ENCODE peak calls at places on chromosomes 11 and 22, in six cellular contexts. H is GM23338, Q is RWPE1, N is endodermal cell, R is GM10248, S is heart right ventricle. X is an unnamed sample.

GRCh38 chr22:19997561-19998231 is 18.9 kb downstream of the ARVCF start:
- DNase-seq in N (no peak), H (no peak), S (no peak), Q (no peak), R (no peak), X (no peak)

GRCh38 chr22:27386186-27386585 is 415.4 kb downstream of the MN1 start:
- DNase-seq in S (no peak), Q (peak; percentile 6), R (no peak), H (no peak), N (no peak), X (no peak)

GRCh38 chr11:18671246-18671645 is 27.3 kb upstream of the TMEM86A start:
- DNase-seq in S (no peak), N (no peak), H (no peak), Q (no peak), R (no peak), X (no peak)

GRCh38 chr22:48488149-48488551 is 1339.5 kb downstream of the BRD1 start:
- DNase-seq in Q (no peak), N (no peak), R (no peak), H (no peak), S (no peak), X (no peak)

GRCh38 chr22:39405346-39406085 is 5.9 kb downstream of the TAB1 start:
- DNase-seq in R (no peak), N (no peak), S (no peak), H (no peak), Q (no peak), X (no peak)

GRCh38 chr11:67505605-67506396 is 638 bp upstream of the PITPNM1 start:
- DNase-seq in N (peak; percentile 96), H (peak; percentile 94), R (peak; percentile 81), Q (peak; percentile 94), S (peak; percentile 87), X (peak; percentile 84)

GRCh38 chr22:44493206-44493605 is 4.8 kb downstream of the RTL6 start:
- DNase-seq in Q (no peak), H (no peak), S (no peak), N (no peak), R (no peak), X (peak; percentile 26)

GRCh38 chr11:66847461-66848232 is 4.4 kb downstream of the RCE1 start:
- DNase-seq in Q (no peak), H (no peak), R (no peak), S (no peak), N (peak; percentile 45), X (no peak)

GRCh38 chr11:44300881-44301855 is 8.8 kb downstream of the ALX4 start:
- DNase-seq in H (no peak), S (no peak), N (no peak), R (no peak), Q (no peak), X (no peak)

GRCh38 chr11:72860010-72860409 is 45.8 kb downstream of the ATG16L2 start:
- DNase-seq in S (no peak), H (no peak), R (no peak), Q (no peak), N (no peak), X (no peak)

GRCh38 chr11:72851726-72852125 is 37.5 kb downstream of the ATG16L2 start:
- DNase-seq in S (no peak), N (no peak), Q (no peak), H (no peak), R (no peak), X (no peak)

GRCh38 chr11:72860592-72860991 is 46.4 kb downstream of the ATG16L2 start:
- DNase-seq in R (no peak), N (no peak), H (no peak), Q (no peak), S (no peak), X (no peak)

GRCh38 chr11:72856065-72856464 is 41.9 kb downstream of the ATG16L2 start:
- DNase-seq in N (no peak), R (no peak), Q (no peak), H (no peak), S (no peak), X (no peak)

DNA sequence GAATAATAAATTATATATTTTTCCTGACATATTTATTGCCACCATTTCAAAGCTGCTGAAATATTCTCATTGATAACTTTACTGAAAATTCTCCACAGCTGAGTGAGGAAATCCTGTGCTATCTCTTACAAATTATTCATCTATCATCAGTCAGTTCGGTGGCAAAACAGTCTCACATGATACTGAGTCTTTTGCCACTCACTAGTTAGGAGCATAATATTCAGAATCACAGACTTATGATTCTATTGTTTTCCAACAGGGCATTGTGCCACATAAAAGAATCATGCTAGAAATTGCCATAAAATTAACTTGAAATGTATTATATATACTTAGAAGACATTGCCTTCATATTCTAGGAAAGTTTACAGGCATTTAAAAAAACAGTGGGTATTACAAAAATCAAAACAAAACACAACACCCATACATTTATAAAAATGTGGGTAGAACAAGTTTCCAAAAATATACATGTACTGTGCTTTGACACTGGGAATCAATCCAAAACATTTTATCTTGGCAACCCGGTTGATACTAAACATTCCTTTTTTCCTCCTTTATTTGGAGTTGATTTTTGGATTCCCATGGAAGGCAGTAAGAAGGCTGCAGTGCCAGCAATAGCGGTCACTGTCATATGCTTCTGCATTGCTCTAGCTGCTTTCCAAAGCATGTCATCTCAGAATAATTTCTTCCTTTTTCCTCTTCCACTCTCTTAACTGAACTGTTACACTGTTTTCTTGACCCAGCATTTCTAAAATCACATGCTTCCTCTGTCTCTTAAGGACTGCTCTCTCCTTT is 42.5 kb downstream of the ATG16L2 start:
- DNase-seq in S (no peak), Q (no peak), H (no peak), R (no peak), N (no peak), X (no peak)
- TF ChIP-seq CTCF in S (peak; percentile 47), Q (no peak), H (no peak), R (no peak), N (no peak), X (no peak)

GRCh38 chr11:13705710-13706109 is 37.2 kb downstream of the FAR1 start:
- DNase-seq in S (no peak), H (peak; percentile 25), Q (no peak), N (no peak), R (no peak), X (no peak)
- TF ChIP-seq CTCF in S (no peak), H (no peak), Q (no peak), N (no peak), R (no peak), X (no peak)

DNA sequence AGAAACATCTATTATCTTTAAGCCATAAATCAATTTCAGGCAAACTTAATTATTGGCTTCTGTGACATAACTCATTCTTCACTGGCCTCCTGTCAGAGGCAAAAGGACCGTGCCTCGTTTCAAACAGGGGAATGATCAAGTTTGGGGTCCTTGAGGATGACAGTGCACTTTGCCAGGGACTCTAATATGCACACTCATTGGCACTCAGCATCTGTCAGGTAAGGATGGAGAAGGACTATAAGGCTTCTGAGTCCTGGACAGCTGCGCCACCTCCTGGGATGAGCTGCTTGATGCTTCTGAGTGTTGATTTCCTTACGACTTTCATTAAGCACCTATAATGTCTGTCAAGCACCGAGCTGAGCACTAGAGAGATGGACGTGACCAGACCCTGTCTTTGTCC is 20.2 kb downstream of the BPIFC start:
- DNase-seq in Q (peak; percentile 25), R (peak; percentile 29), S (no peak), H (peak; percentile 45), N (peak; percentile 63), X (no peak)
- TF ChIP-seq CTCF in Q (peak; percentile 56), R (no peak), S (peak; percentile 12), H (peak; percentile 65), N (peak; percentile 62), X (no peak)

GRCh38 chr11:75900848-75901247 is 85.8 kb downstream of the UVRAG start:
- DNase-seq in H (no peak), R (no peak), S (no peak), Q (no peak), N (no peak), X (no peak)

GRCh38 chr11:75893202-75893601 is 78.2 kb downstream of the UVRAG start:
- DNase-seq in S (no peak), R (peak; percentile 20), Q (no peak), N (no peak), H (no peak), X (no peak)

GRCh38 chr11:75898871-75899270 is 83.9 kb downstream of the UVRAG start:
- DNase-seq in Q (no peak), R (no peak), N (no peak), S (no peak), H (no peak), X (no peak)

GRCh38 chr11:75894036-75894585 is 79.1 kb downstream of the UVRAG start:
- DNase-seq in R (no peak), Q (no peak), H (no peak), N (no peak), S (no peak), X (no peak)

GRCh38 chr11:75896843-75897419 is 81.9 kb downstream of the UVRAG start:
- DNase-seq in R (no peak), S (no peak), N (no peak), H (peak; percentile 58), Q (peak; percentile 31), X (no peak)
- TF ChIP-seq CTCF in R (peak; percentile 31), S (peak; percentile 80), N (peak; percentile 86), H (peak; percentile 52), Q (peak; percentile 73), X (peak; percentile 74)

DNA sequence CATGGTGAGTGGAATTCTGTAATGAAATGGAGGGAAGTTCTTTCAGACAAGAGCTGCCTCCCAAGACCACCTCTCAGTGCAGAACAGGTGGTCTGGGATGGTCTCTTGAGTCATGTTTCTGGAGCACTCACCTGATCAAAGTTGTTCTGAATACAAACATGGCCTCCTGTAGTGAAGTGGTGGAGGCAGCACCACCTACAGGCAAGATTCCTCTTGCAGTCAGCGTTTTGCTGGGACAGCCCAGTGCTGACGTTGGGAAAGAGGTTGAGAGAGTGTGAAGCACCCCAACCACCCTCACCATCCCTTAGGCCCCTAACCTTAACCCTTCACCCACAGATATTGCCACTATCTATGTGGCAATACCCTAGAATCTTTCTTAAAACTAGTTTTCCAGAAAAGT is 371.4 kb downstream of the CADM1 start:
- DNase-seq in R (peak; percentile 46), H (peak; percentile 25), N (peak; percentile 70), S (no peak), Q (no peak), X (no peak)
- TF ChIP-seq CTCF in R (peak; percentile 33), H (peak; percentile 68), N (peak; percentile 69), S (peak; percentile 20), Q (no peak), X (no peak)

GRCh38 chr22:50192056-50192824 is 6.5 kb downstream of the TRABD start:
- DNase-seq in R (no peak), S (no peak), N (no peak), H (no peak), Q (no peak), X (no peak)

GRCh38 chr22:50194037-50194809 is 6.6 kb upstream of the SELENOO start:
- DNase-seq in N (no peak), H (no peak), R (no peak), S (no peak), Q (no peak), X (no peak)

GRCh38 chr22:50193621-50194020 is 7.2 kb upstream of the SELENOO start:
- DNase-seq in N (no peak), S (no peak), H (no peak), R (no peak), Q (no peak), X (no peak)

GRCh38 chr22:50191041-50191740 is 5.5 kb downstream of the TRABD start:
- DNase-seq in R (peak; percentile 77), H (no peak), S (no peak), N (no peak), Q (no peak), X (peak; percentile 64)

DNA sequence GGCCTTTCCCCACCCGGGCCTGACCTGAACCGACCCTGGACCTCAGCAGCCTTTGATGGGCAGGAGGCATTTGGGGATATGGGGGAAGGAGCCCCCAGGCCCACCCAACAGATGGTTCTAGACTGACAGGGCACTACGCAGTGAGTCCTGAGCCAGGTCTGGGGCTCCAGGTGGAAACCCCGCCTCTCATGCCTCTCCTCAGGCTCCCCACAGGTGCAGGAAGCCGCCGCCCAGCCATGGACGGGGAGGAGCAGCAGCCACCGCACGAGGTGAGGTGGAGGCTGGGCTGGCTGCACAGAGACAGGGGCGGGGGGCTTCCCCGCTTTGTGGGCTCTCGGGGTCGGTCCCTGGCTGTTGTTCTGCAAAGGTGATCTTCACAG is 7.1 kb downstream of the TRABD start:
- DNase-seq in N (no peak), H (no peak), S (no peak), R (no peak), Q (no peak), X (no peak)
- TF ChIP-seq CTCF in N (no peak), H (no peak), S (no peak), R (no peak), Q (no peak), X (no peak)